ENCODE peak calls at places on chromosome 21, in nine cellular contexts. Z, L, G, C, N, J, S, T and V are unnamed samples.

GRCh38 chr21:43812139-43812821 is 22.9 kb downstream of the RRP1 start:
- DNase-seq in T (no peak), N (no peak), Z (no peak), S (peak; percentile 53), G (no peak), L (peak; percentile 38), J (no peak), C (peak; percentile 90), V (peak; percentile 83)

GRCh38 chr21:38820471-38821239 is 14.9 kb downstream of the ETS2 start:
- DNase-seq in T (no peak), L (no peak), N (no peak), G (no peak), J (no peak), C (no peak), S (no peak), Z (no peak), V (no peak)

GRCh38 chr21:40846566-40847411 is at the start of gene DSCAM:
- DNase-seq in N (no peak), S (no peak), L (no peak), Z (no peak), G (no peak), C (peak; percentile 69), J (no peak), T (no peak), V (no peak)

GRCh38 chr21:38804617-38805281 is 980 bp upstream of the ETS2 start:
- DNase-seq in G (peak; percentile 74), Z (peak; percentile 60), J (peak; percentile 72), S (peak; percentile 82), T (peak; percentile 13), N (peak; percentile 54), C (peak; percentile 78), L (peak; percentile 57), V (peak; percentile 63)

GRCh38 chr21:21332492-21332891 is 334.3 kb downstream of the NCAM2 start:
- DNase-seq in T (no peak), Z (no peak), G (no peak), L (no peak), J (no peak), N (no peak), C (no peak), S (no peak), V (no peak)

GRCh38 chr21:37737996-37738395 is 178.3 kb downstream of the KCNJ6 start:
- DNase-seq in J (no peak), Z (no peak), L (no peak), G (no peak), N (no peak), S (no peak), C (no peak), T (no peak), V (no peak)

GRCh38 chr21:45128613-45129226 is 54.3 kb downstream of the ADARB1 start:
- DNase-seq in S (no peak), L (peak; percentile 85), T (no peak), G (peak; percentile 72), J (peak; percentile 66), C (peak; percentile 71), Z (peak; percentile 86), N (peak; percentile 76), V (peak; percentile 67)

GRCh38 chr21:45852886-45853400 is 128.6 kb upstream of the COL6A1 start:
- DNase-seq in G (no peak), L (no peak), N (no peak), C (no peak), T (no peak), J (no peak), S (no peak), Z (no peak), V (no peak)

GRCh38 chr21:33588485-33589335 is at the start of gene DONSON:
- DNase-seq in G (peak; percentile 91), L (peak; percentile 94), T (peak; percentile 77), Z (peak; percentile 83), S (peak; percentile 5), N (peak; percentile 73), C (peak; percentile 91), J (peak; percentile 99), V (peak; percentile 96)

GRCh38 chr21:42696516-42697040 is 43.2 kb downstream of the PDE9A start:
- DNase-seq in Z (no peak), T (no peak), J (no peak), G (no peak), C (no peak), N (no peak), S (no peak), L (no peak), V (no peak)

GRCh38 chr21:37673801-37674575 is 242.3 kb downstream of the KCNJ6 start:
- DNase-seq in L (no peak), G (no peak), S (no peak), T (no peak), J (no peak), Z (no peak), N (no peak), C (no peak), V (no peak)

GRCh38 chr21:44090332-44090731 is 16.9 kb upstream of the PWP2 start:
- DNase-seq in G (no peak), J (no peak), Z (no peak), N (no peak), S (no peak), L (no peak), C (no peak), T (no peak), V (no peak)

GRCh38 chr21:41817228-41817627 is 50.4 kb upstream of the RIPK4 start:
- DNase-seq in C (peak; percentile 40), J (peak; percentile 92), Z (peak; percentile 79), N (peak; percentile 83), L (peak; percentile 88), T (no peak), G (peak; percentile 71), S (peak; percentile 18), V (peak; percentile 94)

GRCh38 chr21:33655591-33656221 is 13.4 kb downstream of the ITSN1 start:
- DNase-seq in N (peak; percentile 97), C (no peak), J (peak; percentile 59), S (peak; percentile 79), T (no peak), G (peak; percentile 66), L (peak; percentile 100), Z (peak; percentile 99), V (peak; percentile 60)

GRCh38 chr21:26405735-26406361 is 167.2 kb downstream of the CYYR1 start:
- DNase-seq in L (peak; percentile 83), T (peak; percentile 31), C (peak; percentile 15), Z (peak; percentile 93), N (peak; percentile 72), S (peak; percentile 58), G (peak; percentile 11), J (peak; percentile 43), V (peak; percentile 57)

GRCh38 chr21:16420086-16420724 is 690.4 kb downstream of the USP25 start:
- DNase-seq in Z (peak; percentile 70), L (peak; percentile 83), S (no peak), G (peak; percentile 13), T (peak; percentile 77), C (peak; percentile 90), J (no peak), N (peak; percentile 18), V (no peak)

GRCh38 chr21:24375201-24375600 is 1232.1 kb downstream of the MRPL39 start:
- DNase-seq in C (peak; percentile 1), G (no peak), J (no peak), N (no peak), T (no peak), S (no peak), L (no peak), Z (no peak), V (no peak)

GRCh38 chr21:15015622-15016471 is 49.0 kb downstream of the NRIP1 start:
- DNase-seq in L (peak; percentile 80), Z (peak; percentile 84), J (peak; percentile 15), G (no peak), C (no peak), S (peak; percentile 52), N (peak; percentile 91), T (no peak), V (peak; percentile 45)

GRCh38 chr21:43321611-43322010 is 105.3 kb downstream of the SIK1 start:
- DNase-seq in S (no peak), T (no peak), N (no peak), C (no peak), Z (no peak), J (no peak), L (no peak), G (no peak), V (no peak)

GRCh38 chr21:34603710-34604057 is 11.2 kb downstream of the RCAN1 start:
- DNase-seq in J (no peak), C (peak; percentile 36), L (no peak), G (no peak), T (no peak), Z (no peak), S (no peak), N (no peak), V (no peak)

GRCh38 chr21:34018185-34018584 is 55.2 kb upstream of the MRPS6 start:
- DNase-seq in Z (no peak), C (no peak), N (no peak), T (no peak), L (no peak), S (no peak), J (no peak), G (no peak), V (no peak)

GRCh38 chr21:46404306-46404705 is 54.4 kb upstream of the DIP2A start:
- DNase-seq in C (no peak), G (no peak), N (no peak), Z (no peak), S (no peak), J (no peak), T (no peak), L (no peak), V (no peak)

GRCh38 chr21:42398414-42399030 is 2.7 kb upstream of the TMPRSS3 start:
- DNase-seq in J (no peak), C (no peak), G (no peak), S (no peak), L (no peak), T (no peak), Z (no peak), N (no peak), V (no peak)

GRCh38 chr21:46401186-46401910 is 57.3 kb upstream of the DIP2A start:
- DNase-seq in Z (no peak), J (no peak), S (no peak), N (no peak), L (no peak), G (no peak), C (no peak), T (no peak), V (no peak)

GRCh38 chr21:33976082-33976979 is 60.7 kb upstream of the ATP5PO start:
- DNase-seq in S (peak; percentile 97), N (peak; percentile 94), C (no peak), G (peak; percentile 16), Z (peak; percentile 96), T (peak; percentile 22), L (peak; percentile 100), J (peak; percentile 82), V (peak; percentile 86)

GRCh38 chr21:21159253-21159899 is 161.2 kb downstream of the NCAM2 start:
- DNase-seq in N (peak; percentile 64), C (no peak), J (no peak), G (no peak), Z (no peak), T (no peak), L (peak; percentile 29), S (no peak), V (no peak)

GRCh38 chr21:35145626-35146236 is 96.6 kb upstream of the RUNX1 start:
- DNase-seq in L (no peak), C (peak; percentile 34), T (no peak), N (no peak), G (peak; percentile 44), S (no peak), Z (no peak), J (no peak), V (no peak)